ENCODE peak calls at places on chromosomes 12 and 14, in seven cellular contexts. X is mesenchymal stem cell, Q is tibial artery, S is AML-193, P is activated B cell treated with CpG ODN at 0.5 μM for 24 hours, H is MM.1S, R is A549. U is an unnamed sample.

GRCh38 chr12:95548056-95548538 is 3.2 kb downstream of the USP44 start:
- DNase-seq in X (peak), Q (no peak), S (no peak), P (peak), H (no peak), R (no peak), U (peak)

GRCh38 chr14:56299306-56299984 is 181.2 kb downstream of the PELI2 start:
- DNase-seq in X (peak), Q (no peak), S (no peak), P (no peak), H (no peak), R (no peak), U (no peak)

GRCh38 chr12:70606001-70606400 is 31.2 kb downstream of the PTPRB start:
- DNase-seq in X (no peak), Q (no peak), S (no peak), P (no peak), H (no peak), R (no peak), U (peak)

GRCh38 chr14:53167602-53168328 is 14.6 kb upstream of the DDHD1 start:
- DNase-seq in X (peak), Q (no peak), S (no peak), P (no peak), H (no peak), R (no peak), U (peak)

GRCh38 chr14:95519699-95520098 is 3.2 kb upstream of the SYNE3 start:
- DNase-seq in X (peak), Q (peak), S (peak), P (no peak), H (no peak), R (no peak), U (peak)

GRCh38 chr14:105533391-105533790 is 7.0 kb downstream of the TMEM121 start:
- DNase-seq in X (no peak), Q (no peak), S (no peak), P (no peak), H (no peak), R (no peak), U (no peak)

GRCh38 chr14:33068626-33069025 is 129.9 kb downstream of the NPAS3 start:
- DNase-seq in X (no peak), Q (no peak), S (no peak), P (no peak), H (no peak), R (no peak), U (no peak)

GRCh38 chr14:58200480-58200841 is 512 bp downstream of the ACTR10 start:
- DNase-seq in X (no peak), Q (no peak), S (no peak), P (no peak), H (no peak), R (no peak), U (no peak)

GRCh38 chr12:29888777-29889176 is 105.0 kb upstream of the TMTC1 start:
- DNase-seq in X (no peak), Q (no peak), S (no peak), P (no peak), H (no peak), R (no peak), U (no peak)

U was measured in EL.